ENCODE peak calls at places on chromosome 1, in eight cellular contexts. M is ureter; I is central memory CD4-positive, alpha-beta T cell; F is HEK293T; Y is left colon; S is M059J; W is germinal center; V is T-helper 17 cell. D is an unnamed sample.
A peak's percentile ranks its signal among the peaks of the same experiment; 100 is the strongest.

GRCh38 chr1:61993331-61993961 is 201.2 kb upstream of the L1TD1 start:
- DNase-seq in F (no peak), M (no peak), I (no peak), Y (no peak), S (peak; percentile 86), W (no peak), V (no peak), D (peak; percentile 46)

GRCh38 chr1:47323475-47324105 is 9.6 kb upstream of the STIL start:
- DNase-seq in I (no peak), M (no peak), Y (no peak), V (no peak), S (no peak), F (no peak), W (no peak), D (no peak)

GRCh38 chr1:156493154-156493631 is 7.4 kb downstream of the MEF2D start:
- DNase-seq in V (no peak), Y (no peak), M (no peak), W (peak; percentile 60), I (no peak), F (no peak), S (no peak), D (no peak)

GRCh38 chr1:56993355-56993985 is 27.7 kb upstream of the C8B start:
- DNase-seq in W (no peak), M (no peak), S (no peak), V (no peak), F (no peak), I (no peak), Y (no peak), D (no peak)

GRCh38 chr1:40861227-40862003 is 748 bp downstream of the CITED4 start:
- DNase-seq in V (peak; percentile 28), S (no peak), W (no peak), Y (no peak), F (no peak), M (peak; percentile 56), I (peak; percentile 34), D (no peak)

GRCh38 chr1:147452809-147453208 is 88.5 kb upstream of the BCL9 start:
- DNase-seq in F (no peak), Y (no peak), S (no peak), I (no peak), W (no peak), M (no peak), V (no peak), D (no peak)

GRCh38 chr1:243964915-243965314 is 86.2 kb upstream of the ZBTB18 start:
- DNase-seq in M (no peak), F (no peak), V (no peak), Y (no peak), I (no peak), S (no peak), W (no peak), D (no peak)

GRCh38 chr1:72066431-72066830 is 215.9 kb downstream of the NEGR1 start:
- DNase-seq in W (no peak), F (no peak), S (peak; percentile 3), I (no peak), V (no peak), M (no peak), Y (no peak), D (no peak)

GRCh38 chr1:200483491-200484143 is 73.8 kb upstream of the ZNF281 start:
- DNase-seq in F (peak; percentile 53), S (peak; percentile 99), W (peak; percentile 16), I (no peak), M (no peak), V (no peak), Y (no peak), D (peak; percentile 82)

GRCh38 chr1:61082336-61083013 is at the start of gene NFIA:
- DNase-seq in M (peak; percentile 58), F (peak; percentile 76), I (peak; percentile 32), S (peak; percentile 41), W (peak; percentile 29), Y (peak; percentile 70), V (peak; percentile 29), D (no peak)

GRCh38 chr1:98314591-98314990 is 346.9 kb upstream of the SNX7 start:
- DNase-seq in S (no peak), V (no peak), W (no peak), F (no peak), Y (no peak), I (no peak), M (no peak), D (no peak)